ENCODE peak calls at places on chromosomes 1 and 21, in seven cellular contexts. One of them, this sample, is unnamed. For H3K36me3, the result is how much of the 10 kb centered on the place peaks cover.

GRCh38 chr21:35682874-35683549 is 377.3 kb downstream of the SETD4 start:
- DNase-seq in BE2C: no peak
- DNase-seq in H1: no peak
- DNase-seq in neuronal stem cell: no peak
- DNase-seq in left ventricle myocardium inferior: no peak
- DNase-seq in kidney: no peak
- DNase-seq in aorta: no peak
- DNase-seq in this sample: no peak

GRCh38 chr1:154276797-154277196 is 4.4 kb downstream of the HAX1 start:
- DNase-seq in BE2C: peak
- DNase-seq in H1: peak
- DNase-seq in neuronal stem cell: no peak
- DNase-seq in left ventricle myocardium inferior: no peak
- DNase-seq in kidney: no peak
- DNase-seq in aorta: no peak
- DNase-seq in this sample: no peak

GRCh38 chr1:18972531-18972930 is 16.1 kb upstream of the IFFO2 start:
- DNase-seq in BE2C: no peak
- DNase-seq in H1: no peak
- DNase-seq in neuronal stem cell: no peak
- DNase-seq in left ventricle myocardium inferior: no peak
- DNase-seq in kidney: no peak
- DNase-seq in aorta: peak
- DNase-seq in this sample: no peak

GRCh38 chr1:18104546-18105100 is 3.0 kb upstream of the IGSF21 start:
- DNase-seq in BE2C: no peak
- DNase-seq in H1: no peak
- DNase-seq in neuronal stem cell: no peak
- DNase-seq in left ventricle myocardium inferior: peak
- DNase-seq in kidney: no peak
- DNase-seq in aorta: no peak
- DNase-seq in this sample: no peak

GRCh38 chr21:16789636-16790035 is 723.2 kb upstream of the CXADR start:
- DNase-seq in BE2C: no peak
- DNase-seq in H1: no peak
- DNase-seq in neuronal stem cell: no peak
- DNase-seq in left ventricle myocardium inferior: no peak
- DNase-seq in kidney: no peak
- DNase-seq in aorta: no peak
- DNase-seq in this sample: no peak

GRCh38 chr1:6137758-6138157 is 42.4 kb downstream of the CHD5 start:
- DNase-seq in BE2C: no peak
- DNase-seq in H1: no peak
- DNase-seq in neuronal stem cell: no peak
- DNase-seq in left ventricle myocardium inferior: no peak
- DNase-seq in kidney: peak
- DNase-seq in aorta: peak
- DNase-seq in this sample: no peak

GRCh38 chr1:21126324-21126723 is 50.4 kb downstream of the EIF4G3 start:
- DNase-seq in BE2C: no peak
- DNase-seq in H1: no peak
- DNase-seq in neuronal stem cell: no peak
- DNase-seq in left ventricle myocardium inferior: no peak
- DNase-seq in kidney: no peak
- DNase-seq in aorta: no peak
- DNase-seq in this sample: no peak

GRCh38 chr1:108819878-108820277 is 37.0 kb downstream of the AKNAD1 start:
- DNase-seq in BE2C: no peak
- DNase-seq in H1: no peak
- DNase-seq in neuronal stem cell: no peak
- DNase-seq in left ventricle myocardium inferior: no peak
- DNase-seq in kidney: no peak
- DNase-seq in aorta: no peak
- DNase-seq in this sample: no peak

GRCh38 chr1:154574715-154575114 is 7.1 kb downstream of the CHRNB2 start:
- DNase-seq in BE2C: peak
- DNase-seq in H1: no peak
- DNase-seq in neuronal stem cell: no peak
- DNase-seq in left ventricle myocardium inferior: no peak
- DNase-seq in kidney: no peak
- DNase-seq in aorta: no peak
- DNase-seq in this sample: no peak

GRCh38 chr21:17387030-17387617 is 125.7 kb upstream of the CXADR start:
- DNase-seq in BE2C: peak
- DNase-seq in H1: no peak
- DNase-seq in neuronal stem cell: peak
- DNase-seq in left ventricle myocardium inferior: no peak
- DNase-seq in kidney: no peak
- DNase-seq in aorta: no peak
- DNase-seq in this sample: no peak

GRCh38 chr1:11885922-11886321 is 27.2 kb upstream of the NPPB start:
- DNase-seq in BE2C: no peak
- DNase-seq in H1: no peak
- DNase-seq in neuronal stem cell: no peak
- DNase-seq in left ventricle myocardium inferior: peak
- DNase-seq in kidney: peak
- DNase-seq in aorta: no peak
- DNase-seq in this sample: peak

GRCh38 chr21:29376556-29376955 is 77.8 kb downstream of the BACH1 start:
- DNase-seq in BE2C: peak
- DNase-seq in H1: peak
- DNase-seq in neuronal stem cell: no peak
- DNase-seq in left ventricle myocardium inferior: no peak
- DNase-seq in kidney: no peak
- DNase-seq in aorta: peak
- DNase-seq in this sample: no peak

GRCh38 chr1:47328992-47329391 is 4.6 kb upstream of the CMPK1 start:
- DNase-seq in BE2C: no peak
- DNase-seq in H1: no peak
- DNase-seq in neuronal stem cell: no peak
- DNase-seq in left ventricle myocardium inferior: no peak
- DNase-seq in kidney: no peak
- DNase-seq in aorta: no peak
- DNase-seq in this sample: no peak

GRCh38 chr1:46285730-46286477 is 17.5 kb downstream of the LRRC41 start:
- DNase-seq in BE2C: peak
- DNase-seq in H1: no peak
- DNase-seq in neuronal stem cell: no peak
- DNase-seq in left ventricle myocardium inferior: no peak
- DNase-seq in kidney: no peak
- DNase-seq in aorta: no peak
- DNase-seq in this sample: peak

GRCh38 chr1:236514703-236515442 is 8.9 kb upstream of the LGALS8 start:
- DNase-seq in BE2C: no peak
- DNase-seq in H1: no peak
- DNase-seq in neuronal stem cell: no peak
- DNase-seq in left ventricle myocardium inferior: no peak
- DNase-seq in kidney: no peak
- DNase-seq in aorta: no peak
- DNase-seq in this sample: no peak

GRCh38 chr1:188463919-188464318 is 1635.2 kb downstream of the PLA2G4A start:
- DNase-seq in BE2C: no peak
- DNase-seq in H1: no peak
- DNase-seq in neuronal stem cell: no peak
- DNase-seq in left ventricle myocardium inferior: no peak
- DNase-seq in kidney: no peak
- DNase-seq in aorta: no peak
- DNase-seq in this sample: no peak

GRCh38 chr1:29388884-29389283 is 152.6 kb downstream of the PTPRU start:
- DNase-seq in BE2C: no peak
- DNase-seq in H1: no peak
- DNase-seq in neuronal stem cell: no peak
- DNase-seq in left ventricle myocardium inferior: no peak
- DNase-seq in kidney: no peak
- DNase-seq in aorta: no peak
- DNase-seq in this sample: no peak

GRCh38 chr1:155466617-155466972 is 96.0 kb downstream of the ASH1L start:
- DNase-seq in BE2C: no peak
- DNase-seq in H1: no peak
- DNase-seq in neuronal stem cell: no peak
- DNase-seq in left ventricle myocardium inferior: no peak
- DNase-seq in kidney: no peak
- DNase-seq in aorta: no peak
- DNase-seq in this sample: no peak

GRCh38 chr1:110136911-110137310 is 13.4 kb upstream of the SLC6A17 start:
- DNase-seq in BE2C: peak
- DNase-seq in H1: peak
- DNase-seq in neuronal stem cell: peak
- DNase-seq in left ventricle myocardium inferior: peak
- DNase-seq in kidney: no peak
- DNase-seq in aorta: no peak
- DNase-seq in this sample: no peak

DNA sequence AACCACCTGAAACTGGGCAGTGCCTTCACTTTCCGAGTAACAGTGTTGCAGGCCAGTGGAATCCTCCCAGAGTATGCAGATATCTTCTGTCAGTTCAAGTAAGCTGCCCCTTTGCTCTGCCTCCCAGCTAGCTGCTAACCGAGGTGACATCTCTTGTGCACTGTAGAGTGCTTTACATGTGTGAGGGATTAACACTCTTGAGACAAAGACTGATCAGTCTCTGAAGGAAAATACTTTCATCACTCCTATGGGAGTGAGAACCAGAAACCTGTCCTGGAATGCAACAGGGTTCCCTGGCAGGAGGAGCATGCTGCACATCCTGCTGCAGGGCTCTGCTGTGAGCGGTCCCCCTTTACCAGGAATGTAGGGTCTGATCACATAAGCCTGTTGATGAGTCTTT is 61.4 kb upstream of the PGD start:
- DNase-seq in BE2C: no peak
- DNase-seq in H1: no peak
- DNase-seq in neuronal stem cell: no peak
- DNase-seq in left ventricle myocardium inferior: no peak
- DNase-seq in kidney: no peak
- DNase-seq in aorta: no peak
- DNase-seq in this sample: no peak
- H3K36me3 ChIP-seq in BE2C: under half
- H3K36me3 ChIP-seq in H1: under half
- H3K36me3 ChIP-seq in neuronal stem cell: under half
- H3K36me3 ChIP-seq in left ventricle myocardium inferior: half or more
- H3K36me3 ChIP-seq in kidney: under half
- H3K36me3 ChIP-seq in aorta: under half
- H3K36me3 ChIP-seq in this sample: half or more

DNA sequence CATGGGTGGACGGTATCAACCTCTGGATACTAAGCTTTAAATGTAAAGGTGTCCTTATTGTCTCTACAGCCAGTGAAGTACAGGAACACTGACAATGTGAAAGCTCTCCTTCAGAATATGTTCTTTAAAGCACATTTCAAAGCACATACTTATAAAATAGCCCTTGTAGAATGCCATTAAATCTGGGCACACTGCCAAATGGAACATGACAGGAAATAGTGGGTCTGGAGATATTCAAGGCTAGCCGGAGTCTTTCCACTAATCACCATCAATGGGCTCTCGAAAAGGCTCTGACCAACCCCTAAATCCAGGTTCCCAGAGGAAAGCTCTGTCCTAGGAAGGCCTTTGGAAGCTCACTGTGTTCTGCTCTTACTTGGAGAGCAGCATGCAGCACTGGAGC is 46.6 kb downstream of the PLD5 start:
- DNase-seq in BE2C: peak
- DNase-seq in H1: no peak
- DNase-seq in neuronal stem cell: no peak
- DNase-seq in left ventricle myocardium inferior: no peak
- DNase-seq in kidney: no peak
- DNase-seq in aorta: no peak
- DNase-seq in this sample: no peak
- H3K36me3 ChIP-seq in BE2C: under half
- H3K36me3 ChIP-seq in H1: under half
- H3K36me3 ChIP-seq in neuronal stem cell: under half
- H3K36me3 ChIP-seq in left ventricle myocardium inferior: under half
- H3K36me3 ChIP-seq in kidney: under half
- H3K36me3 ChIP-seq in aorta: under half
- H3K36me3 ChIP-seq in this sample: under half

GRCh38 chr1:119720866-119721440 is 9.2 kb downstream of the PHGDH start:
- DNase-seq in BE2C: no peak
- DNase-seq in H1: no peak
- DNase-seq in neuronal stem cell: no peak
- DNase-seq in left ventricle myocardium inferior: no peak
- DNase-seq in kidney: no peak
- DNase-seq in aorta: no peak
- DNase-seq in this sample: no peak
- H3K36me3 ChIP-seq in BE2C: half or more
- H3K36me3 ChIP-seq in H1: under half
- H3K36me3 ChIP-seq in neuronal stem cell: half or more
- H3K36me3 ChIP-seq in left ventricle myocardium inferior: under half
- H3K36me3 ChIP-seq in kidney: under half
- H3K36me3 ChIP-seq in aorta: under half
- H3K36me3 ChIP-seq in this sample: under half

GRCh38 chr1:8363186-8363585 is 45.3 kb downstream of the SLC45A1 start:
- DNase-seq in BE2C: no peak
- DNase-seq in H1: no peak
- DNase-seq in neuronal stem cell: no peak
- DNase-seq in left ventricle myocardium inferior: no peak
- DNase-seq in kidney: no peak
- DNase-seq in aorta: peak
- DNase-seq in this sample: no peak

GRCh38 chr1:8362701-8363101 is 44.8 kb downstream of the SLC45A1 start:
- DNase-seq in BE2C: peak
- DNase-seq in H1: no peak
- DNase-seq in neuronal stem cell: no peak
- DNase-seq in left ventricle myocardium inferior: no peak
- DNase-seq in kidney: no peak
- DNase-seq in aorta: peak
- DNase-seq in this sample: no peak

GRCh38 chr1:8364528-8365442 is 46.9 kb downstream of the SLC45A1 start:
- DNase-seq in BE2C: no peak
- DNase-seq in H1: no peak
- DNase-seq in neuronal stem cell: no peak
- DNase-seq in left ventricle myocardium inferior: peak
- DNase-seq in kidney: no peak
- DNase-seq in aorta: peak
- DNase-seq in this sample: peak

GRCh38 chr1:8365661-8366362 is 47.9 kb downstream of the SLC45A1 start:
- DNase-seq in BE2C: no peak
- DNase-seq in H1: no peak
- DNase-seq in neuronal stem cell: no peak
- DNase-seq in left ventricle myocardium inferior: no peak
- DNase-seq in kidney: no peak
- DNase-seq in aorta: peak
- DNase-seq in this sample: no peak

GRCh38 chr1:8363764-8364301 is 45.9 kb downstream of the SLC45A1 start:
- DNase-seq in BE2C: no peak
- DNase-seq in H1: no peak
- DNase-seq in neuronal stem cell: no peak
- DNase-seq in left ventricle myocardium inferior: no peak
- DNase-seq in kidney: no peak
- DNase-seq in aorta: peak
- DNase-seq in this sample: no peak
- H3K36me3 ChIP-seq in BE2C: under half
- H3K36me3 ChIP-seq in H1: under half
- H3K36me3 ChIP-seq in neuronal stem cell: under half
- H3K36me3 ChIP-seq in left ventricle myocardium inferior: half or more
- H3K36me3 ChIP-seq in kidney: under half
- H3K36me3 ChIP-seq in aorta: under half
- H3K36me3 ChIP-seq in this sample: half or more